ENCODE peak calls at places on chromosomes 16 and 17, in seven cellular contexts. One of them, this sample, is unnamed.

GRCh38 chr17:4436381-4436780 is 2.6 kb downstream of the SPNS3 start:
- DNase-seq in fibroblast of lung: no peak
- DNase-seq in upper lobe of right lung: no peak
- DNase-seq in thoracic aorta: no peak
- DNase-seq in testis: no peak
- DNase-seq in CD8-positive, alpha-beta T cell: no peak
- DNase-seq in fibroblast of the aortic adventitia: no peak
- DNase-seq in this sample: no peak

GRCh38 chr17:63694229-63694973 is 5.5 kb downstream of the LIMD2 start:
- DNase-seq in upper lobe of right lung: no peak
- DNase-seq in fibroblast of the aortic adventitia: no peak
- DNase-seq in fibroblast of lung: no peak
- DNase-seq in testis: no peak
- DNase-seq in CD8-positive, alpha-beta T cell: no peak
- DNase-seq in thoracic aorta: no peak
- DNase-seq in this sample: no peak

GRCh38 chr16:25605381-25605780 is 86.4 kb upstream of the HS3ST4 start:
- DNase-seq in CD8-positive, alpha-beta T cell: no peak
- DNase-seq in upper lobe of right lung: no peak
- DNase-seq in fibroblast of lung: no peak
- DNase-seq in thoracic aorta: no peak
- DNase-seq in fibroblast of the aortic adventitia: no peak
- DNase-seq in testis: no peak
- DNase-seq in this sample: no peak

GRCh38 chr17:61310611-61311010 is 89.0 kb upstream of the TBX2 start:
- DNase-seq in thoracic aorta: no peak
- DNase-seq in CD8-positive, alpha-beta T cell: no peak
- DNase-seq in fibroblast of the aortic adventitia: no peak
- DNase-seq in upper lobe of right lung: no peak
- DNase-seq in testis: no peak
- DNase-seq in fibroblast of lung: peak; percentile 27
- DNase-seq in this sample: no peak

GRCh38 chr17:8140413-8141029 is 11.7 kb downstream of the PER1 start:
- DNase-seq in CD8-positive, alpha-beta T cell: no peak
- DNase-seq in fibroblast of lung: no peak
- DNase-seq in fibroblast of the aortic adventitia: no peak
- DNase-seq in upper lobe of right lung: no peak
- DNase-seq in thoracic aorta: no peak
- DNase-seq in testis: no peak
- DNase-seq in this sample: no peak

GRCh38 chr16:85381738-85382592 is 231.2 kb upstream of the GSE1 start:
- DNase-seq in testis: peak; percentile 83
- DNase-seq in upper lobe of right lung: no peak
- DNase-seq in CD8-positive, alpha-beta T cell: no peak
- DNase-seq in fibroblast of the aortic adventitia: peak; percentile 40
- DNase-seq in thoracic aorta: no peak
- DNase-seq in fibroblast of lung: peak; percentile 88
- DNase-seq in this sample: no peak

GRCh38 chr17:76276461-76277299 is 11.5 kb downstream of the UBALD2 start:
- DNase-seq in fibroblast of the aortic adventitia: peak; percentile 52
- DNase-seq in upper lobe of right lung: no peak
- DNase-seq in testis: no peak
- DNase-seq in CD8-positive, alpha-beta T cell: no peak
- DNase-seq in fibroblast of lung: peak; percentile 26
- DNase-seq in thoracic aorta: no peak
- DNase-seq in this sample: peak; percentile 66

GRCh38 chr16:10940501-10941079 is 1.7 kb downstream of the DEXI start:
- DNase-seq in fibroblast of the aortic adventitia: no peak
- DNase-seq in fibroblast of lung: no peak
- DNase-seq in testis: no peak
- DNase-seq in thoracic aorta: no peak
- DNase-seq in CD8-positive, alpha-beta T cell: no peak
- DNase-seq in upper lobe of right lung: peak; percentile 65
- DNase-seq in this sample: no peak

GRCh38 chr16:27226976-27227705 is 23.8 kb downstream of the KDM8 start:
- DNase-seq in fibroblast of the aortic adventitia: no peak
- DNase-seq in testis: no peak
- DNase-seq in CD8-positive, alpha-beta T cell: no peak
- DNase-seq in upper lobe of right lung: no peak
- DNase-seq in fibroblast of lung: no peak
- DNase-seq in thoracic aorta: no peak
- DNase-seq in this sample: no peak

GRCh38 chr17:65483438-65483837 is 78.0 kb downstream of the AXIN2 start:
- DNase-seq in fibroblast of lung: no peak
- DNase-seq in upper lobe of right lung: no peak
- DNase-seq in fibroblast of the aortic adventitia: no peak
- DNase-seq in testis: no peak
- DNase-seq in thoracic aorta: no peak
- DNase-seq in CD8-positive, alpha-beta T cell: no peak
- DNase-seq in this sample: no peak

GRCh38 chr16:89136931-89137330 is 34.6 kb upstream of the CDH15 start:
- DNase-seq in fibroblast of the aortic adventitia: no peak
- DNase-seq in CD8-positive, alpha-beta T cell: no peak
- DNase-seq in thoracic aorta: no peak
- DNase-seq in upper lobe of right lung: peak; percentile 47
- DNase-seq in testis: no peak
- DNase-seq in fibroblast of lung: no peak
- DNase-seq in this sample: no peak

GRCh38 chr17:12395733-12396354 is 269.8 kb upstream of the MYOCD start:
- DNase-seq in fibroblast of lung: no peak
- DNase-seq in testis: peak; percentile 53
- DNase-seq in fibroblast of the aortic adventitia: no peak
- DNase-seq in CD8-positive, alpha-beta T cell: no peak
- DNase-seq in thoracic aorta: no peak
- DNase-seq in upper lobe of right lung: no peak
- DNase-seq in this sample: no peak

GRCh38 chr17:80792373-80792781 is 199.3 kb upstream of the CHMP6 start:
- DNase-seq in fibroblast of lung: peak; percentile 9
- DNase-seq in thoracic aorta: no peak
- DNase-seq in upper lobe of right lung: no peak
- DNase-seq in fibroblast of the aortic adventitia: no peak
- DNase-seq in testis: no peak
- DNase-seq in CD8-positive, alpha-beta T cell: no peak
- DNase-seq in this sample: no peak

GRCh38 chr16:14074544-14074943 is 3.4 kb downstream of the MRTFB start:
- DNase-seq in fibroblast of the aortic adventitia: no peak
- DNase-seq in CD8-positive, alpha-beta T cell: no peak
- DNase-seq in fibroblast of lung: no peak
- DNase-seq in upper lobe of right lung: no peak
- DNase-seq in testis: no peak
- DNase-seq in thoracic aorta: no peak
- DNase-seq in this sample: no peak

GRCh38 chr17:64728041-64728695 is 66.1 kb upstream of the SMURF2 start:
- DNase-seq in thoracic aorta: no peak
- DNase-seq in fibroblast of the aortic adventitia: no peak
- DNase-seq in fibroblast of lung: no peak
- DNase-seq in upper lobe of right lung: no peak
- DNase-seq in CD8-positive, alpha-beta T cell: no peak
- DNase-seq in testis: peak; percentile 66
- DNase-seq in this sample: no peak

GRCh38 chr16:50836121-50836541 is 94.2 kb downstream of the CYLD start:
- DNase-seq in upper lobe of right lung: no peak
- DNase-seq in fibroblast of the aortic adventitia: no peak
- DNase-seq in fibroblast of lung: no peak
- DNase-seq in thoracic aorta: no peak
- DNase-seq in testis: no peak
- DNase-seq in CD8-positive, alpha-beta T cell: no peak
- DNase-seq in this sample: no peak

GRCh38 chr16:57575468-57576277 is 33.2 kb downstream of the ADGRG5 start:
- DNase-seq in upper lobe of right lung: no peak
- DNase-seq in thoracic aorta: no peak
- DNase-seq in fibroblast of the aortic adventitia: no peak
- DNase-seq in fibroblast of lung: no peak
- DNase-seq in testis: no peak
- DNase-seq in CD8-positive, alpha-beta T cell: no peak
- DNase-seq in this sample: no peak

GRCh38 chr17:20281860-20282259 is 185.5 kb downstream of the LGALS9B start:
- DNase-seq in fibroblast of the aortic adventitia: no peak
- DNase-seq in testis: peak; percentile 20
- DNase-seq in CD8-positive, alpha-beta T cell: no peak
- DNase-seq in fibroblast of lung: peak; percentile 19
- DNase-seq in thoracic aorta: no peak
- DNase-seq in upper lobe of right lung: peak; percentile 82
- DNase-seq in this sample: no peak

GRCh38 chr16:67481561-67482259 is 753 bp upstream of the ATP6V0D1 start:
- DNase-seq in upper lobe of right lung: peak; percentile 76
- DNase-seq in testis: peak; percentile 61
- DNase-seq in fibroblast of lung: peak; percentile 57
- DNase-seq in fibroblast of the aortic adventitia: peak; percentile 67
- DNase-seq in CD8-positive, alpha-beta T cell: peak; percentile 24
- DNase-seq in thoracic aorta: no peak
- DNase-seq in this sample: no peak

GRCh38 chr17:79981661-79982101 is 54.0 kb downstream of the TBC1D16 start:
- DNase-seq in upper lobe of right lung: peak; percentile 46
- DNase-seq in testis: no peak
- DNase-seq in CD8-positive, alpha-beta T cell: no peak
- DNase-seq in thoracic aorta: no peak
- DNase-seq in fibroblast of the aortic adventitia: no peak
- DNase-seq in fibroblast of lung: no peak
- DNase-seq in this sample: no peak

GRCh38 chr16:89268987-89269735 is 51.7 kb downstream of the ZNF778 start:
- DNase-seq in fibroblast of the aortic adventitia: peak; percentile 74
- DNase-seq in thoracic aorta: no peak
- DNase-seq in upper lobe of right lung: no peak
- DNase-seq in fibroblast of lung: peak; percentile 31
- DNase-seq in testis: peak; percentile 80
- DNase-seq in CD8-positive, alpha-beta T cell: no peak
- DNase-seq in this sample: no peak

GRCh38 chr17:59267776-59268175 is 47.5 kb downstream of the GDPD1 start:
- DNase-seq in fibroblast of the aortic adventitia: no peak
- DNase-seq in CD8-positive, alpha-beta T cell: no peak
- DNase-seq in upper lobe of right lung: no peak
- DNase-seq in testis: no peak
- DNase-seq in thoracic aorta: no peak
- DNase-seq in fibroblast of lung: no peak
- DNase-seq in this sample: no peak

GRCh38 chr16:67150833-67151396 is at the start of gene B3GNT9:
- DNase-seq in fibroblast of lung: peak; percentile 77
- DNase-seq in CD8-positive, alpha-beta T cell: no peak
- DNase-seq in upper lobe of right lung: peak; percentile 91
- DNase-seq in fibroblast of the aortic adventitia: peak; percentile 80
- DNase-seq in testis: peak; percentile 83
- DNase-seq in thoracic aorta: no peak
- DNase-seq in this sample: peak; percentile 74

GRCh38 chr16:12455287-12455798 is 348.3 kb downstream of the CPPED1 start:
- DNase-seq in fibroblast of lung: peak; percentile 50
- DNase-seq in upper lobe of right lung: peak; percentile 81
- DNase-seq in thoracic aorta: no peak
- DNase-seq in testis: peak; percentile 75
- DNase-seq in CD8-positive, alpha-beta T cell: no peak
- DNase-seq in fibroblast of the aortic adventitia: peak; percentile 46
- DNase-seq in this sample: peak; percentile 63

GRCh38 chr16:588639-588888 is 1.3 kb upstream of the RAB40C start:
- DNase-seq in testis: peak; percentile 55
- DNase-seq in fibroblast of the aortic adventitia: peak; percentile 62
- DNase-seq in CD8-positive, alpha-beta T cell: peak; percentile 41
- DNase-seq in upper lobe of right lung: peak; percentile 82
- DNase-seq in thoracic aorta: peak; percentile 19
- DNase-seq in fibroblast of lung: peak; percentile 76
- DNase-seq in this sample: peak; percentile 62

GRCh38 chr16:49488336-49488735 is 114.7 kb downstream of the C16orf78 start:
- DNase-seq in CD8-positive, alpha-beta T cell: no peak
- DNase-seq in upper lobe of right lung: peak; percentile 30
- DNase-seq in testis: no peak
- DNase-seq in fibroblast of the aortic adventitia: no peak
- DNase-seq in thoracic aorta: no peak
- DNase-seq in fibroblast of lung: no peak
- DNase-seq in this sample: no peak

GRCh38 chr17:50273654-50274040 is 619 bp upstream of the TMEM92 start:
- DNase-seq in upper lobe of right lung: peak; percentile 41
- DNase-seq in CD8-positive, alpha-beta T cell: no peak
- DNase-seq in fibroblast of the aortic adventitia: no peak
- DNase-seq in thoracic aorta: no peak
- DNase-seq in testis: no peak
- DNase-seq in fibroblast of lung: no peak
- DNase-seq in this sample: no peak
- TF ChIP-seq CTCF in upper lobe of right lung: no peak
- TF ChIP-seq CTCF in CD8-positive, alpha-beta T cell: no peak
- TF ChIP-seq CTCF in fibroblast of the aortic adventitia: no peak
- TF ChIP-seq CTCF in thoracic aorta: no peak
- TF ChIP-seq CTCF in testis: no peak
- TF ChIP-seq CTCF in fibroblast of lung: no peak
- TF ChIP-seq CTCF in this sample: no peak

GRCh38 chr17:66964083-66964771 is at the start of gene CACNG4:
- DNase-seq in CD8-positive, alpha-beta T cell: no peak
- DNase-seq in thoracic aorta: no peak
- DNase-seq in upper lobe of right lung: no peak
- DNase-seq in testis: no peak
- DNase-seq in fibroblast of lung: no peak
- DNase-seq in fibroblast of the aortic adventitia: no peak
- DNase-seq in this sample: no peak
- H3K4me3 ChIP-seq in CD8-positive, alpha-beta T cell: no peak within 1 kb of the TSS
- H3K4me3 ChIP-seq in thoracic aorta: peak within 1 kb of the TSS; percentile 66
- H3K4me3 ChIP-seq in upper lobe of right lung: peak within 1 kb of the TSS; percentile 42
- H3K4me3 ChIP-seq in testis: peak within 1 kb of the TSS; percentile 37
- H3K4me3 ChIP-seq in fibroblast of lung: no peak within 1 kb of the TSS
- H3K4me3 ChIP-seq in fibroblast of the aortic adventitia: peak within 1 kb of the TSS; percentile 45
- H3K4me3 ChIP-seq in this sample: no peak within 1 kb of the TSS

DNA sequence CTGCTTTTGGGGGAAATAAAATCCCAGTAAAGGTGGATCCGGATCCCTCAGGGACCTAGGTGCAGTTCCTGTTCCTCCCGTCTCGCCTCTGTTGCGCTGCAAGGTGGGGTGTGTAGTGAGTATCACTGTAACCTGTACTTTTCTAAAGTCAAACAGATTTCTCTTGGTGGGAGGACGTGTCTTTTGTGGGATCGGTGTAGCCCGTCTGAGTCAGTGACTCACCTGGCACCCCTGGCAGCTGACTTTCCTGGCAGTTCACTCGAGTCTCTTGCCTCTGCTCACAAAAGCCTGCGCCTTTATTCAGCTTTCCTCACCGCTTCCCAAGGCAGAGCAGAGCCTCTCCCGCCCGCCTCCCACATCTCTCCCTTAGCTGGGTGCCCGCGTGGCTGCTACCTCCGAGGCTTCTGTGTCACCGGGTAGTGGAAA is 85.7 kb downstream of the CMIP start:
- DNase-seq in thoracic aorta: no peak
- DNase-seq in CD8-positive, alpha-beta T cell: no peak
- DNase-seq in upper lobe of right lung: peak; percentile 25
- DNase-seq in fibroblast of lung: peak; percentile 48
- DNase-seq in fibroblast of the aortic adventitia: no peak
- DNase-seq in testis: no peak
- DNase-seq in this sample: no peak
- TF ChIP-seq CTCF in thoracic aorta: no peak
- TF ChIP-seq CTCF in CD8-positive, alpha-beta T cell: no peak
- TF ChIP-seq CTCF in upper lobe of right lung: no peak
- TF ChIP-seq CTCF in fibroblast of lung: no peak
- TF ChIP-seq CTCF in fibroblast of the aortic adventitia: no peak
- TF ChIP-seq CTCF in testis: no peak
- TF ChIP-seq CTCF in this sample: no peak

DNA sequence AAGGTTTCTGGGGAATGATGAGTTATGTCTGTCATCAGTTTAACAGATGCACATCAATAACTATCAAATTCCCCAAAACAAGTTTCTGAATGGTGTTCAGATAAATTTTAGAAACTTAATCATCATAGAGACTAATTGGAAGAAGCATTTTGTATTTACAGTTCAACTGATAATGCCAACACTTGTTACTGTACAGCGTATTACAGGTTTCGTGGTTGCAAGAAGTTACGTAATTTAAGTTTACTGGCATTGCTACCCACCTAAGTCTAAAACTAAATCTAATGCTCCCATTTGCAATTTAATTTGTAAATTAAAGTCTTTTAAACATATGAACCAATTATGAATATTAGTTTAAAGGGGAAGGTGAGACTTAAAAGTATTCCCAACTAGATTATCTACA is 3.0 kb downstream of the SRSF1 start:
- DNase-seq in testis: no peak
- DNase-seq in thoracic aorta: no peak
- DNase-seq in fibroblast of the aortic adventitia: no peak
- DNase-seq in CD8-positive, alpha-beta T cell: no peak
- DNase-seq in upper lobe of right lung: no peak
- DNase-seq in fibroblast of lung: no peak
- DNase-seq in this sample: no peak
- H3K4me3 ChIP-seq in testis: no peak overlapping the region
- H3K4me3 ChIP-seq in thoracic aorta: no peak overlapping the region
- H3K4me3 ChIP-seq in fibroblast of the aortic adventitia: no peak overlapping the region
- H3K4me3 ChIP-seq in CD8-positive, alpha-beta T cell: no peak overlapping the region
- H3K4me3 ChIP-seq in upper lobe of right lung: no peak overlapping the region
- H3K4me3 ChIP-seq in fibroblast of lung: peak overlapping the region; percentile 99
- H3K4me3 ChIP-seq in this sample: no peak overlapping the region